ENCODE peak calls at places on chromosome X, in nine cellular contexts. F, I, D, A, V, K, T, C and L are unnamed samples.

GRCh38 chrX:68647156-68647957 is at the start of gene STARD8:
- DNase-seq in F (no peak), I (peak), D (no peak), A (no peak), V (peak), K (peak), T (no peak), C (no peak), L (no peak)

GRCh38 chrX:136475236-136475635 is 12.5 kb upstream of the BRS3 start:
- DNase-seq in F (no peak), I (no peak), D (no peak), A (no peak), V (no peak), K (no peak), T (no peak), C (no peak), L (no peak)

GRCh38 chrX:538311-538710 is 92.3 kb upstream of the SHOX start:
- DNase-seq in F (no peak), I (no peak), D (no peak), A (no peak), V (no peak), K (no peak), T (no peak), C (no peak), L (no peak)

GRCh38 chrX:120457766-120458180 is 11.3 kb downstream of the LAMP2 start:
- DNase-seq in F (peak), I (no peak), D (no peak), A (no peak), V (no peak), K (no peak), T (no peak), C (no peak), L (no peak)

GRCh38 chrX:40108084-40108958 is 10.6 kb upstream of the BCOR start:
- DNase-seq in F (no peak), I (peak), D (no peak), A (peak), V (peak), K (peak), T (peak), C (peak), L (no peak)

GRCh38 chrX:37453821-37454220 is 104.7 kb downstream of the PRRG1 start:
- DNase-seq in F (no peak), I (no peak), D (no peak), A (no peak), V (no peak), K (no peak), T (no peak), C (no peak), L (no peak)

GRCh38 chrX:78456909-78457308 is 129.5 kb upstream of the CYSLTR1 start:
- DNase-seq in F (no peak), I (no peak), D (no peak), A (no peak), V (no peak), K (no peak), T (no peak), C (no peak), L (no peak)

GRCh38 chrX:38701073-38701472 is 100.2 kb upstream of the MID1IP1 start:
- DNase-seq in F (no peak), I (no peak), D (no peak), A (no peak), V (no peak), K (no peak), T (no peak), C (no peak), L (no peak)

GRCh38 chrX:107629533-107629909 is 1.2 kb downstream of the PRPS1 start:
- DNase-seq in F (peak), I (no peak), D (no peak), A (no peak), V (no peak), K (no peak), T (no peak), C (no peak), L (no peak)

GRCh38 chrX:115719171-115719570 is 158.2 kb downstream of the PLS3 start:
- DNase-seq in F (no peak), I (no peak), D (no peak), A (no peak), V (no peak), K (no peak), T (no peak), C (no peak), L (peak)

GRCh38 chrX:151921292-151921691 is 8.6 kb downstream of the MAGEA4 start:
- DNase-seq in F (no peak), I (no peak), D (no peak), A (no peak), V (no peak), K (no peak), T (no peak), C (no peak), L (no peak)

GRCh38 chrX:11754958-11755645 is 2.9 kb upstream of the MSL3 start:
- DNase-seq in F (no peak), I (no peak), D (no peak), A (no peak), V (no peak), K (no peak), T (no peak), C (no peak), L (no peak)

GRCh38 chrX:110125435-110125834 is 122.5 kb downstream of the TMEM164 start:
- DNase-seq in F (no peak), I (peak), D (no peak), A (no peak), V (no peak), K (no peak), T (no peak), C (no peak), L (no peak)

GRCh38 chrX:84362184-84362838 is 139.9 kb downstream of the HDX start:
- DNase-seq in F (no peak), I (no peak), D (no peak), A (no peak), V (no peak), K (no peak), T (no peak), C (no peak), L (no peak)